ENCODE peak calls at places on chromosomes 16 and 17, in eight cellular contexts. V is GM10248; O is germinal center; X is anterior cingulate cortex; T is naive thymus-derived CD4-positive, alpha-beta T cell; Z is stimulated activated CD4-positive, alpha-beta T cell treated with anti-CD3 and anti-CD28 coated beads, Interleukin-15, amount 100 ng/mL, for 48 hours; Y is ureter; S is HCEC 1CT. B is an unnamed sample.

GRCh38 chr17:58536541-58536940 is 22.1 kb upstream of the MTMR4 start:
- DNase-seq in V (no peak), O (no peak), X (no peak), T (no peak), Z (no peak), Y (no peak), S (no peak), B (no peak)

GRCh38 chr16:30068750-30069574 is 3.4 kb downstream of the ALDOA start:
- DNase-seq in V (no peak), O (peak; percentile 51), X (no peak), T (no peak), Z (no peak), Y (no peak), S (no peak), B (peak; percentile 67)

GRCh38 chr17:65674246-65675045 is 113.0 kb upstream of the AXIN2 start:
- DNase-seq in V (no peak), O (no peak), X (no peak), T (no peak), Z (no peak), Y (no peak), S (no peak), B (no peak)

GRCh38 chr17:42655528-42655927 is 3.6 kb upstream of the TUBG2 start:
- DNase-seq in V (no peak), O (no peak), X (no peak), T (no peak), Z (no peak), Y (no peak), S (peak; percentile 83), B (no peak)

GRCh38 chr17:39404542-39405378 is 3.3 kb upstream of the FBXL20 start:
- DNase-seq in V (no peak), O (no peak), X (no peak), T (no peak), Z (no peak), Y (no peak), S (peak; percentile 93), B (peak; percentile 47)

GRCh38 chr17:75592364-75593020 is 4.9 kb downstream of the MYO15B start:
- DNase-seq in V (no peak), O (no peak), X (no peak), T (no peak), Z (no peak), Y (no peak), S (no peak), B (no peak)

GRCh38 chr16:75111514-75112280 is 4.9 kb downstream of the LDHD start:
- DNase-seq in V (no peak), O (no peak), X (no peak), T (no peak), Z (no peak), Y (no peak), S (no peak), B (no peak)

GRCh38 chr16:69217433-69217832 is 30.5 kb downstream of the SNTB2 start:
- DNase-seq in V (no peak), O (no peak), X (no peak), T (no peak), Z (no peak), Y (no peak), S (peak; percentile 72), B (no peak)

GRCh38 chr17:80725532-80725931 is 180.9 kb downstream of the RPTOR start:
- DNase-seq in V (no peak), O (no peak), X (no peak), T (no peak), Z (no peak), Y (no peak), S (no peak), B (no peak)

GRCh38 chr16:11082860-11083388 is 138.6 kb downstream of the CLEC16A start:
- DNase-seq in V (no peak), O (no peak), X (no peak), T (no peak), Z (no peak), Y (no peak), S (no peak), B (no peak)

GRCh38 chr17:2483084-2483483 is 28.6 kb downstream of the METTL16 start:
- DNase-seq in V (no peak), O (no peak), X (no peak), T (no peak), Z (no peak), Y (no peak), S (no peak), B (no peak)

GRCh38 chr16:20916927-20917326 is 16.4 kb downstream of the LYRM1 start:
- DNase-seq in V (no peak), O (no peak), X (no peak), T (no peak), Z (no peak), Y (no peak), S (no peak), B (no peak)

GRCh38 chr17:50986989-50987660 is 121.0 kb upstream of the TOB1 start:
- DNase-seq in V (no peak), O (no peak), X (no peak), T (no peak), Z (no peak), Y (no peak), S (peak; percentile 73), B (no peak)

GRCh38 chr17:46733837-46734516 is 84.5 kb downstream of the WNT3 start:
- DNase-seq in V (no peak), O (no peak), X (no peak), T (no peak), Z (no peak), Y (no peak), S (peak; percentile 85), B (no peak)

GRCh38 chr16:22191966-22192260 is 14.2 kb upstream of the EEF2K start:
- DNase-seq in V (no peak), O (no peak), X (no peak), T (no peak), Z (no peak), Y (peak; percentile 53), S (peak; percentile 46), B (no peak)

GRCh38 chr17:45300060-45300751 is 16.6 kb downstream of the MAP3K14 start:
- DNase-seq in V (no peak), O (no peak), X (no peak), T (no peak), Z (no peak), Y (no peak), S (no peak), B (peak; percentile 43)

GRCh38 chr17:2059125-2059836 is 4.4 kb downstream of the HIC1 start:
- DNase-seq in V (no peak), O (peak; percentile 69), X (no peak), T (no peak), Z (no peak), Y (no peak), S (no peak), B (no peak)

GRCh38 chr16:86737083-86737482 is 158.7 kb downstream of the FOXL1 start:
- DNase-seq in V (no peak), O (no peak), X (no peak), T (no peak), Z (no peak), Y (no peak), S (no peak), B (no peak)

GRCh38 chr17:49819118-49819517 is 28.8 kb downstream of the TAC4 start:
- DNase-seq in V (no peak), O (no peak), X (no peak), T (no peak), Z (no peak), Y (no peak), S (no peak), B (no peak)

GRCh38 chr16:5678371-5678770 is 580.8 kb upstream of the EEF2KMT start:
- DNase-seq in V (no peak), O (no peak), X (no peak), T (no peak), Z (no peak), Y (no peak), S (no peak), B (no peak)

GRCh38 chr17:59311051-59311468 is 20.4 kb upstream of the YPEL2 start:
- DNase-seq in V (peak; percentile 76), O (peak; percentile 65), X (peak; percentile 22), T (no peak), Z (no peak), Y (peak; percentile 55), S (peak; percentile 56), B (peak; percentile 72)

GRCh38 chr16:82358601-82359221 is 188.7 kb upstream of the MPHOSPH6 start:
- DNase-seq in V (no peak), O (no peak), X (no peak), T (no peak), Z (no peak), Y (peak; percentile 50), S (no peak), B (no peak)

GRCh38 chr16:75323198-75323597 is 71.8 kb upstream of the BCAR1 start:
- DNase-seq in V (no peak), O (no peak), X (no peak), T (no peak), Z (no peak), Y (no peak), S (no peak), B (no peak)

GRCh38 chr17:8696951-8697745 is 47.5 kb downstream of the CCDC42 start:
- DNase-seq in V (no peak), O (no peak), X (no peak), T (no peak), Z (no peak), Y (no peak), S (peak; percentile 19), B (no peak)

GRCh38 chr16:88464447-88465318 is 11.6 kb downstream of the ZFPM1 start:
- DNase-seq in V (peak; percentile 67), O (no peak), X (no peak), T (no peak), Z (no peak), Y (no peak), S (no peak), B (no peak)

GRCh38 chr17:17420561-17421269 is 56.1 kb upstream of the MED9 start:
- DNase-seq in V (no peak), O (no peak), X (no peak), T (no peak), Z (no peak), Y (no peak), S (no peak), B (no peak)

GRCh38 chr17:28726396-28726911 is 421 bp upstream of the TLCD1 start:
- DNase-seq in V (peak; percentile 64), O (peak; percentile 70), X (no peak), T (peak; percentile 51), Z (no peak), Y (peak; percentile 82), S (no peak), B (peak; percentile 63)

GRCh38 chr17:57735707-57736106 is 9.4 kb downstream of the CCDC182 start:
- DNase-seq in V (no peak), O (no peak), X (no peak), T (no peak), Z (no peak), Y (no peak), S (no peak), B (no peak)

GRCh38 chr16:81530296-81530721 is 85.7 kb downstream of the CMIP start:
- DNase-seq in V (no peak), O (no peak), X (no peak), T (no peak), Z (no peak), Y (no peak), S (no peak), B (no peak)

GRCh38 chr17:46212634-46213435 is 19.6 kb upstream of the KANSL1 start:
- DNase-seq in V (peak; percentile 73), O (peak; percentile 78), X (peak; percentile 39), T (no peak), Z (no peak), Y (peak; percentile 83), S (peak; percentile 51), B (peak; percentile 82)

GRCh38 chr16:10182186-10182683 is at the start of gene GRIN2A:
- DNase-seq in V (peak; percentile 28), O (no peak), X (peak; percentile 2), T (no peak), Z (no peak), Y (no peak), S (no peak), B (no peak)

GRCh38 chr16:22318690-22319358 is 21.6 kb downstream of the POLR3E start:
- DNase-seq in V (peak; percentile 51), O (peak; percentile 51), X (no peak), T (peak; percentile 39), Z (no peak), Y (peak; percentile 44), S (peak; percentile 28), B (peak; percentile 51)

GRCh38 chr17:9419932-9420453 is 155.6 kb downstream of the STX8 start:
- DNase-seq in V (no peak), O (no peak), X (no peak), T (no peak), Z (no peak), Y (no peak), S (no peak), B (no peak)

GRCh38 chr17:73561066-73561465 is 83.2 kb downstream of the SDK2 start:
- DNase-seq in V (no peak), O (no peak), X (no peak), T (no peak), Z (no peak), Y (no peak), S (no peak), B (no peak)

B was measured in CD4-positive, CD25-positive, alpha-beta regulatory T cell.